ENCODE peak calls at places on chromosome 5, in five cellular contexts. H, Z, D, R and O are unnamed samples.

GRCh38 chr5:124908603-124909451 is 162.4 kb upstream of the ZNF608 start:
- DNase-seq in H (no peak), Z (no peak), D (peak; percentile 68), R (no peak), O (no peak)

GRCh38 chr5:27315541-27316282 is 277.3 kb upstream of the CDH9 start:
- DNase-seq in H (no peak), Z (peak; percentile 82), D (no peak), R (no peak), O (no peak)

GRCh38 chr5:108911055-108911454 is 163.4 kb downstream of the FER start:
- DNase-seq in H (no peak), Z (no peak), D (no peak), R (no peak), O (no peak)

GRCh38 chr5:142151436-142152382 is 43.1 kb downstream of the NDFIP1 start:
- DNase-seq in H (no peak), Z (peak; percentile 91), D (peak; percentile 73), R (peak; percentile 49), O (no peak)

GRCh38 chr5:10936486-10936885 is 175.5 kb upstream of the DAP start:
- DNase-seq in H (no peak), Z (no peak), D (no peak), R (no peak), O (no peak)

GRCh38 chr5:113343343-113343742 is 91.4 kb downstream of the TSSK1B start:
- DNase-seq in H (no peak), Z (peak; percentile 75), D (no peak), R (no peak), O (no peak)

GRCh38 chr5:102867999-102868662 is 113.0 kb downstream of the PAM start:
- DNase-seq in H (no peak), Z (peak; percentile 15), D (no peak), R (no peak), O (no peak)

GRCh38 chr5:80275347-80275746 is 19.5 kb upstream of the SERINC5 start:
- DNase-seq in H (no peak), Z (peak; percentile 35), D (peak; percentile 40), R (no peak), O (no peak)

GRCh38 chr5:141657937-141658545 is 6.8 kb upstream of the FCHSD1 start:
- DNase-seq in H (no peak), Z (peak; percentile 93), D (peak; percentile 69), R (no peak), O (no peak)

GRCh38 chr5:68456756-68457217 is 241.2 kb downstream of the PIK3R1 start:
- DNase-seq in H (no peak), Z (peak; percentile 50), D (peak; percentile 53), R (peak; percentile 41), O (no peak)

GRCh38 chr5:98816574-98817222 is 43.2 kb downstream of the RGMB start:
- DNase-seq in H (no peak), Z (peak; percentile 14), D (no peak), R (peak; percentile 76), O (no peak)

GRCh38 chr5:113378960-113379541 is 55.7 kb downstream of the TSSK1B start:
- DNase-seq in H (no peak), Z (peak; percentile 75), D (peak; percentile 65), R (peak; percentile 50), O (no peak)

GRCh38 chr5:5140051-5141010 is at the start of gene ADAMTS16:
- DNase-seq in H (no peak), Z (no peak), D (no peak), R (no peak), O (no peak)

GRCh38 chr5:10304932-10305331 is 2.8 kb downstream of the CMBL start:
- DNase-seq in H (no peak), Z (no peak), D (no peak), R (no peak), O (no peak)

GRCh38 chr5:140043508-140043872 is 391 bp upstream of the NRG2 start:
- DNase-seq in H (no peak), Z (no peak), D (peak; percentile 67), R (no peak), O (no peak)

GRCh38 chr5:98773464-98774191 is at the start of gene RGMB:
- DNase-seq in H (peak; percentile 100), Z (peak; percentile 99), D (peak; percentile 98), R (peak; percentile 98), O (peak; percentile 99)

GRCh38 chr5:24385617-24386016 is 259.2 kb downstream of the CDH10 start:
- DNase-seq in H (no peak), Z (no peak), D (no peak), R (no peak), O (no peak)

GRCh38 chr5:78881884-78882283 is 103.2 kb downstream of the ARSB start:
- DNase-seq in H (no peak), Z (no peak), D (no peak), R (no peak), O (no peak)

GRCh38 chr5:67104859-67105258 is 91.7 kb downstream of the CD180 start:
- DNase-seq in H (no peak), Z (no peak), D (no peak), R (no peak), O (no peak)

GRCh38 chr5:32038537-32038936 is 135.6 kb downstream of the GOLPH3 start:
- DNase-seq in H (no peak), Z (no peak), D (no peak), R (no peak), O (no peak)
- TF ChIP-seq CTCF in H (peak; percentile 36), Z (no peak), D (no peak), R (no peak), O (no peak)

DNA sequence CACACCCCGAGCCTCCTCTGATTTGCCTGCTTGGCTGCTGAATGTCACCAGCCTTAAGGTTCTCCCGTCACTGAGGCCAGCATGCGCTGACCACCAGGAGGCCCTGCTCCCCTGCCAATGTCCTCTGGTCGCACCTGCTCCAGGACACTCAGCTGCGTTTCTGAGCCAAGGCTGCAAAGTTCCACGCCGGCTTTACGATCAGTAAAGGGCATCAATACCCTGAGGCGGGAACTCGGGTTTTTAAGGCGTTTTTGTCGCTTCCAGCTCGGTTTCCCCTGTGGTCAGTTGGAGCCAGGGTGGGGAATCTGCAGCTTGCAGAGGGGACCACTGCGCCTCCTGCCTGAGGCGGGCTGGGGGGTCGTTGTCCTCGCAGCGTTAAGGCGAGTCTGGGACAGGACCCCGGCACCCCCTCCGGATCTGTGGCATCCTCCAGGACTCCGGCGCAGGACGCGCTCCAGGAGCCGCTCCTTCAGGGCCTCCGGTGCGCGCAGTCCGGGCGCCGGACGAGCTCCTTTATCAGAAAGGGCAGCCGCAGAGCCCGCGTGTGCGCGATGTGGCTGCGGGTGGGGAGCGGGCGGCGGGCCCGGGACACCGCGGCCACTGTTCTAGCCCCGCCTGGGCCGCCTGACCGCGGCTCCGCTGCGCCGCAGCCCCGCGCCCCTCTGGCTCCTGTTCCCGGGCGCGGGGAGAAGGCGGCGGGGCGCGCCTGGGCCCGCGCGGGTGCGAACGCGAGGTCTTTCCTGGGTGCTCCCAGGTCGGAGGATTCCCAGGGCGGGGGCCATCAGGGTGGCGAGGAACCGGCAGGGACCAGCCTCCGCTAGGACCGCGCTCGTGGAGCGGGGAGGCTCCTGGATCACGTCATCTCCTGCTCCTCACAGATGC is 24.2 kb upstream of the FLT4 start:
- DNase-seq in H (no peak), Z (no peak), D (no peak), R (no peak), O (peak; percentile 83)
- TF ChIP-seq CTCF in H (peak; percentile 40), Z (no peak), D (no peak), R (no peak), O (no peak)

DNA sequence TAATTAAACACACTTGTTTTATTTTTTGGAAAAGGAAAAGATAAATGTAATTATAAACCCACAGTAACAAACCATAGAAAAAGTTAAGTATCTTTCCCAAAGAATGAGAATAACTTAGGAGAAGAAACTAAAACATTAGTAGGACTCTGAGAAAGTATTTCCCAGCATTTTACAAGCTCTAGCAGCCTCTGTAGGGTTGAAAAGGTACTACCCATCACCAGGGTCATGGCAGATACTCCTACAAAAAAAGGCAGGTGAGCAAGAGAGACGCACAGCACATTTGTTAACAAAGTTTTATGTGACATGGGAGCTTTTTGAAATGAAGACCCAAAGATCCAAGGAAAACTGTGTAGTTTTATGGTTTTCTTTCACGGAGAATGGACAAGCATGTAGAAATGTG is 77.7 kb upstream of the FAM169A start:
- DNase-seq in H (no peak), Z (no peak), D (no peak), R (no peak), O (no peak)
- TF ChIP-seq CTCF in H (peak; percentile 43), Z (no peak), D (peak; percentile 6), R (no peak), O (peak; percentile 18)

GRCh38 chr5:60740322-60740721 is 40.4 kb upstream of the DEPDC1B start:
- DNase-seq in H (no peak), Z (no peak), D (no peak), R (no peak), O (no peak)

GRCh38 chr5:60743511-60744314 is 43.7 kb upstream of the DEPDC1B start:
- DNase-seq in H (no peak), Z (no peak), D (no peak), R (no peak), O (no peak)

GRCh38 chr5:60744682-60745081 is 44.7 kb upstream of the DEPDC1B start:
- DNase-seq in H (no peak), Z (no peak), D (no peak), R (no peak), O (no peak)
- TF ChIP-seq CTCF in H (no peak), Z (no peak), D (no peak), R (no peak), O (no peak)

DNA sequence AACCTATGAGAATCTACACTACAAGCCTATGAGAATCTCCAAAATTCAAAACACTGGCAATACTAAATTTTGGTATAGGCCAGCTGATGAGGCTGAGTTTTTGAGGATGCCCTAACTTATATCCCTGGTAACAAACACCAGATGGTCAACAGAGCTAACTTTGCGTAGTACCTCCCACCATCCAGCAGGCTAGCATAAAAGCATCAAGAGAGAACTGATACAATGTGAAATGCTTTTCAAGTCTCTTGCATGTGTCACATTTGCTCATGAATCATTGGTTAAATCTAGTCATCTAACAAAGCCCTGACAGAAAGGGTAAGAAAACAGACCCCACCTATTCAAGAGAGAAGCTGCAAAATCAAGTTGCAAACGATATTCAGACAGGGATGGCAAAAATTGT is 1609.7 kb upstream of the CDH9 start:
- DNase-seq in H (no peak), Z (no peak), D (no peak), R (no peak), O (no peak)
- TF ChIP-seq CTCF in H (no peak), Z (no peak), D (no peak), R (no peak), O (no peak)

GRCh38 chr5:94830520-94830919 is 212.1 kb downstream of the SLF1 start:
- DNase-seq in H (no peak), Z (peak; percentile 10), D (peak; percentile 14), R (no peak), O (no peak)
- TF ChIP-seq CTCF in H (peak; percentile 70), Z (no peak), D (peak; percentile 37), R (no peak), O (peak; percentile 41)

DNA sequence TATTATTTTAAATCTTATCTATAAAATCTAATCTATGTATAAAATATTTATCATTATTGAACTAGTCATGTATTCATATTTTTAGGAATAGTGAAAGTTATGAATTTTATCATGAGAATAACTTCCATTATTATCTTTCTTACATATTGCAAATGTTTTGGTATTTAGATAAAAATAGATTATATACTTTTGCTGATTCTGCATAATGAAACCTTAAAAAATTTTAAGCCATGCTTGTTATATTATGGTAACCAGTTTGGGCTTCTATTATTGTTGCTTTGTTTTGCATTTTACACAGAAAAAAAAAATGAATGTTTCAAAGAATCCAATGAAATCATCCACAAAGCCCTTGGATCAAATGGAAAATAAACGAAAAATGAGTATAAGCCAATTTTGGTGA is 772.5 kb downstream of the NR2F1-AS1 start:
- DNase-seq in H (no peak), Z (no peak), D (no peak), R (no peak), O (no peak)
- TF ChIP-seq CTCF in H (no peak), Z (no peak), D (no peak), R (no peak), O (no peak)